ENCODE peak calls at places on chromosomes 5 and 9, in eight cellular contexts. P, O, I, C, W, K, E and N are unnamed samples.

GRCh38 chr9:2778816-2779215 is 61.5 kb downstream of the KCNV2 start:
- DNase-seq in P (no peak), O (no peak), I (no peak), C (no peak), W (no peak), K (no peak), E (no peak), N (no peak)

GRCh38 chr5:167708449-167708848 is 583.0 kb upstream of the WWC1 start:
- DNase-seq in P (no peak), O (peak), I (no peak), C (no peak), W (no peak), K (peak), E (no peak), N (no peak)

GRCh38 chr9:106964822-106965525 is 102.0 kb downstream of the ZNF462 start:
- DNase-seq in P (no peak), O (no peak), I (no peak), C (no peak), W (no peak), K (no peak), E (no peak), N (no peak)

GRCh38 chr5:138867011-138867410 is 8.1 kb downstream of the LRRTM2 start:
- DNase-seq in P (no peak), O (no peak), I (no peak), C (no peak), W (no peak), K (no peak), E (no peak), N (no peak)

GRCh38 chr9:128438343-128439109 is 17.3 kb upstream of the ODF2 start:
- DNase-seq in P (peak), O (peak), I (peak), C (peak), W (peak), K (peak), E (no peak), N (peak)

GRCh38 chr9:130780865-130781504 is 54.1 kb upstream of the ABL1 start:
- DNase-seq in P (no peak), O (peak), I (peak), C (no peak), W (peak), K (no peak), E (no peak), N (no peak)

GRCh38 chr5:149731617-149732400 is 1.7 kb downstream of the PPARGC1B start:
- DNase-seq in P (peak), O (peak), I (peak), C (peak), W (peak), K (peak), E (peak), N (no peak)

GRCh38 chr5:132363431-132364112 is 5.9 kb upstream of the SLC22A5 start:
- DNase-seq in P (no peak), O (no peak), I (no peak), C (no peak), W (no peak), K (no peak), E (peak), N (no peak)

GRCh38 chr9:133677126-133678010 is 41.2 kb downstream of the DBH start:
- DNase-seq in P (peak), O (no peak), I (no peak), C (no peak), W (no peak), K (no peak), E (no peak), N (no peak)

GRCh38 chr9:134595014-134595413 is 46.6 kb upstream of the COL5A1 start:
- DNase-seq in P (no peak), O (no peak), I (no peak), C (no peak), W (no peak), K (no peak), E (no peak), N (no peak)

GRCh38 chr5:179246227-179246626 is 99.0 kb downstream of the ADAMTS2 start:
- DNase-seq in P (no peak), O (peak), I (no peak), C (no peak), W (no peak), K (peak), E (no peak), N (no peak)
- H3K27ac ChIP-seq in P (no peak), O (no peak), I (no peak), C (no peak), W (no peak), K (no peak), E (no peak), N (no peak)

GRCh38 chr9:97501177-97501971 is at the start of gene TMOD1:
- DNase-seq in P (peak), O (peak), I (peak), C (peak), W (no peak), K (peak), E (peak), N (peak)
- H3K27ac ChIP-seq in P (no peak), O (no peak), I (peak), C (peak), W (peak), K (no peak), E (peak), N (no peak)

GRCh38 chr5:151086905-151087360 is 6.1 kb upstream of the TNIP1 start:
- DNase-seq in P (peak), O (peak), I (no peak), C (peak), W (no peak), K (no peak), E (no peak), N (no peak)
- H3K27ac ChIP-seq in P (no peak), O (peak), I (peak), C (peak), W (peak), K (no peak), E (no peak), N (no peak)

GRCh38 chr5:109412981-109413402 is 3.2 kb upstream of the PJA2 start:
- DNase-seq in P (no peak), O (no peak), I (no peak), C (no peak), W (no peak), K (no peak), E (no peak), N (peak)

GRCh38 chr5:109410389-109411174 is 808 bp upstream of the PJA2 start:
- DNase-seq in P (peak), O (peak), I (peak), C (peak), W (peak), K (peak), E (peak), N (peak)

GRCh38 chr5:109409844-109410388 is at the start of gene PJA2:
- DNase-seq in P (peak), O (peak), I (peak), C (peak), W (peak), K (peak), E (peak), N (peak)

GRCh38 chr5:109411175-109411514 is 1.4 kb upstream of the PJA2 start:
- DNase-seq in P (no peak), O (no peak), I (no peak), C (no peak), W (no peak), K (no peak), E (no peak), N (no peak)

DNA sequence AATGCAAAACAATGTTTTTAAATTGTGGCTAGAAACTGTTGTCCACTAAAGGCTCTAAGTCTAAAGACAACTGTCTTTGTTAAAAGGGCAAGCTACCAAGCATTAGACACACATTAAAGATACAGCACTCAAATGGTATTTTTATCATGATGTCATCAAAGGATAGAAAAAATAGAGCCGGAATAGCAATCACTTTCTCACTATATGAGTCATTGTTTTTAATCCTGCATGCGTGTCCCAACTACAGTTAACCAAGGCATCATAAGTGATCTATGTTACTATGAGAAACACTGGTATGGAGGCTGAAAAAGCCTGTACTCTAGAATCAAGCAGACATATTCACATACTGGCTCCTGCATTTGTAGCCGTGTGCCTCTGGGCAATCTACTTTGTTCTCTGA is 1.9 kb upstream of the PJA2 start:
- DNase-seq in P (no peak), O (no peak), I (no peak), C (no peak), W (no peak), K (no peak), E (peak), N (no peak)
- H3K27ac ChIP-seq in P (no peak), O (peak), I (peak), C (peak), W (peak), K (no peak), E (no peak), N (no peak)